ENCODE peak calls at places on chromosomes 5 and 9, in seven cellular contexts. L is hepatocyte, I is endothelial cell of umbilical vein, P is K562, M is neural progenitor cell, K is GM23248, W is PC-3. U is an unnamed sample.

GRCh38 chr9:3992924-3993323 is 306.9 kb downstream of the GLIS3 start:
- DNase-seq in L (peak), I (peak), P (no peak), M (no peak), K (peak), W (no peak), U (no peak)

GRCh38 chr9:89505795-89506385 is 8.0 kb upstream of the SEMA4D start:
- DNase-seq in L (no peak), I (peak), P (no peak), M (peak), K (no peak), W (no peak), U (no peak)

GRCh38 chr9:22817181-22817580 is 370.6 kb downstream of the DMRTA1 start:
- DNase-seq in L (no peak), I (no peak), P (no peak), M (no peak), K (peak), W (peak), U (no peak)

GRCh38 chr5:134227786-134228185 is 1.9 kb upstream of the PPP2CA start:
- DNase-seq in L (peak), I (no peak), P (no peak), M (no peak), K (no peak), W (no peak), U (no peak)

GRCh38 chr9:93254061-93254481 is 70.1 kb downstream of the WNK2 start:
- DNase-seq in L (no peak), I (no peak), P (no peak), M (no peak), K (no peak), W (no peak), U (no peak)

GRCh38 chr9:99076483-99077171 is 28.3 kb upstream of the TGFBR1 start:
- DNase-seq in L (no peak), I (no peak), P (peak), M (no peak), K (no peak), W (no peak), U (no peak)

GRCh38 chr9:137813651-137814415 is 63.7 kb upstream of the CACNA1B start:
- DNase-seq in L (no peak), I (no peak), P (no peak), M (no peak), K (no peak), W (no peak), U (no peak)

GRCh38 chr9:89359018-89359417 is 40.7 kb downstream of the SECISBP2 start:
- DNase-seq in L (no peak), I (peak), P (no peak), M (peak), K (no peak), W (no peak), U (no peak)

GRCh38 chr9:88991066-88992030 is at the start of gene S1PR3:
- DNase-seq in L (peak), I (peak), P (peak), M (peak), K (peak), W (peak), U (peak)

GRCh38 chr5:151094054-151094858 is 13.4 kb upstream of the TNIP1 start:
- DNase-seq in L (peak), I (no peak), P (no peak), M (no peak), K (peak), W (peak), U (no peak)

GRCh38 chr5:55773057-55773456 is 35.2 kb downstream of the DDX4 start:
- DNase-seq in L (no peak), I (no peak), P (no peak), M (no peak), K (no peak), W (peak), U (no peak)

GRCh38 chr5:71932131-71932635 is 175.1 kb upstream of the MAP1B start:
- DNase-seq in L (peak), I (no peak), P (no peak), M (no peak), K (peak), W (peak), U (no peak)

GRCh38 chr5:4868140-4868735 is 271.9 kb upstream of the ADAMTS16 start:
- DNase-seq in L (peak), I (no peak), P (peak), M (peak), K (peak), W (peak), U (peak)

GRCh38 chr9:72477862-72478564 is 43.4 kb upstream of the TMC1 start:
- DNase-seq in L (peak), I (peak), P (peak), M (no peak), K (peak), W (peak), U (peak)

GRCh38 chr9:135703726-135704125 is 1.7 kb downstream of the KCNT1 start:
- DNase-seq in L (peak), I (no peak), P (no peak), M (peak), K (peak), W (no peak), U (peak)

GRCh38 chr5:135150767-135151166 is 116.7 kb upstream of the PITX1 start:
- DNase-seq in L (no peak), I (no peak), P (no peak), M (no peak), K (no peak), W (no peak), U (no peak)

GRCh38 chr9:91047993-91048607 is 246.5 kb downstream of the SYK start:
- DNase-seq in L (no peak), I (peak), P (no peak), M (no peak), K (peak), W (peak), U (no peak)

GRCh38 chr9:105278751-105279150 is 34.3 kb downstream of the SLC44A1 start:
- DNase-seq in L (no peak), I (no peak), P (no peak), M (no peak), K (no peak), W (no peak), U (no peak)

GRCh38 chr5:139636975-139637408 is 11.2 kb upstream of the CXXC5 start:
- DNase-seq in L (peak), I (no peak), P (no peak), M (no peak), K (peak), W (peak), U (no peak)

GRCh38 chr9:35686222-35687203 is 3.2 kb downstream of the TPM2 start:
- DNase-seq in L (no peak), I (no peak), P (no peak), M (no peak), K (peak), W (no peak), U (no peak)

GRCh38 chr9:120713257-120714087 is 798 bp downstream of the MEGF9 start:
- DNase-seq in L (no peak), I (no peak), P (peak), M (peak), K (peak), W (peak), U (peak)

GRCh38 chr5:148723143-148723542 is 68.8 kb upstream of the HTR4 start:
- DNase-seq in L (no peak), I (no peak), P (no peak), M (no peak), K (no peak), W (no peak), U (no peak)

GRCh38 chr9:124264812-124265211 is 7.1 kb downstream of the NEK6 start:
- DNase-seq in L (no peak), I (no peak), P (no peak), M (no peak), K (no peak), W (no peak), U (no peak)

GRCh38 chr5:93145767-93146166 is 435.3 kb downstream of the NR2F1-AS1 start:
- DNase-seq in L (no peak), I (no peak), P (no peak), M (no peak), K (peak), W (peak), U (no peak)

GRCh38 chr9:113651896-113652295 is 188.4 kb downstream of the RGS3 start:
- DNase-seq in L (no peak), I (no peak), P (no peak), M (no peak), K (no peak), W (no peak), U (no peak)

GRCh38 chr5:158875272-158875679 is 224.4 kb downstream of the EBF1 start:
- DNase-seq in L (no peak), I (no peak), P (no peak), M (no peak), K (peak), W (peak), U (no peak)

GRCh38 chr9:102551346-102551745 is 443.8 kb upstream of the CYLC2 start:
- DNase-seq in L (no peak), I (no peak), P (no peak), M (no peak), K (no peak), W (no peak), U (no peak)

GRCh38 chr9:114450833-114451706 is 54.2 kb downstream of the WHRN start:
- DNase-seq in L (no peak), I (no peak), P (no peak), M (no peak), K (no peak), W (no peak), U (no peak)

GRCh38 chr5:125394661-125395280 is 648.3 kb upstream of the ZNF608 start:
- DNase-seq in L (no peak), I (no peak), P (no peak), M (no peak), K (no peak), W (peak), U (no peak)

GRCh38 chr9:129331772-129332512 is 153.9 kb upstream of the IER5L start:
- DNase-seq in L (no peak), I (no peak), P (no peak), M (no peak), K (no peak), W (no peak), U (no peak)

GRCh38 chr9:29285818-29286217 is 1712.5 kb upstream of the C9orf72 start:
- DNase-seq in L (no peak), I (no peak), P (no peak), M (peak), K (no peak), W (peak), U (peak)

GRCh38 chr9:2341956-2342355 is 279.6 kb upstream of the VLDLR start:
- DNase-seq in L (no peak), I (no peak), P (no peak), M (no peak), K (no peak), W (no peak), U (no peak)
- H2AFZ ChIP-seq in L (no peak), I (no peak), P (no peak), M (no peak), K (no peak), W (no peak), U (no peak)

DNA sequence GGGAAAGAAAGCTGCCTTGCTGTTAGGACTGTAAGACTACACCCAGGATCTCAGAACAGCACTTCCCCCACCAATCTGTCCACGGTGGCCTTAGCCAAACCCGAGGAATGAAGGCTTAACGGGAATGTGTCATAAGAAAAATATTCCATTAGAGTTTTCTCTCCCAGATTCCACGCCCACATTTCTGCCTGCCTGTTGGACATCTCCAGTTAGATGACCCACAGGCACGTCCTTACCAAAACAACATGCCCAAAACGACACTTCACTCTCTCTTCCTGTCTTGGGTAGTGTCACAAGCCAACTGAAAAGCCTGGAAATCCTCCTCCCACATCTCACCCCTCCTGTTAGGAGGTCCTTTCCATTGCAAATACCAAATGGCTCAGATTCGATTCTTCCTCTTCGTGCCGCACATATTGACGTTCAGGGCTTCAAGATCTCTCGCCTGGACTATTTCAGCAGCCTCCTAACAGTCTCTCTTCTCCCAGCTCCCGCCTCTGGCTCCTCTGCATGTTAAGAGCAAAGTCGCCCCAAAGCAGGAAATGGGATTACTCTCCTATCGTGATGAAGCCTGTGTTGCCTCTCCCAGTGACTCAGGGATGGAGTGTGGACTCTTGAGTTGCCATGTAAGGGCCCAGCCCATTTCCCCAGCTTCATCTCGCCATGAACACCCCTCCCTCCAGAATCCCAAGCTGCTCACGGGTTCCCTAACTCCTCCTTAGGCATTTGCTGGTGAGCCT is 159.3 kb downstream of the NR3C1 start:
- DNase-seq in L (peak), I (peak), P (no peak), M (no peak), K (peak), W (peak), U (no peak)
- H2AFZ ChIP-seq in L (no peak), I (peak), P (peak), M (no peak), K (peak), W (peak), U (no peak)

DNA sequence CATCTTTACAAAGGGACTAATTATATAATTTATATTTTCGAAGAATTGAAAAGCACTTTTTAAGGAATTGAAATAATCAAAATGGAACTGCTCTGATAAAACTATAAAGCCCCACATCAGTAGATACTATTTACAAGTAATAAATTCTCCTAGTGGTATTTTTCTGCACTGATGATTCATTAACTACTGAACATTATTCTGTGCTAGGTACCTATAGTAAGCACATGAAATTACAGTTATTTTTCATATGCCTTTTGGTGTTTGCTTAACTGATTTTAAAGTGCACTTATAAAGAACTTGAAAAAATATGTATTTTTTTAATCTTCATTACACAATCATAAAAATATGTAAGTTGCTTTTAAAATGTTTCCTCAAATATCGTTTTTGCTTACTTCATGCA is 123.0 kb downstream of the MAN2A1 start:
- DNase-seq in L (no peak), I (no peak), P (no peak), M (no peak), K (no peak), W (no peak), U (no peak)
- H2AFZ ChIP-seq in L (no peak), I (no peak), P (no peak), M (no peak), K (no peak), W (no peak), U (no peak)

GRCh38 chr9:127281887-127282286 is 17.3 kb downstream of the GARNL3 start:
- DNase-seq in L (no peak), I (no peak), P (no peak), M (no peak), K (no peak), W (no peak), U (no peak)

GRCh38 chr9:127280880-127281660 is 16.5 kb downstream of the GARNL3 start:
- DNase-seq in L (no peak), I (no peak), P (no peak), M (no peak), K (no peak), W (no peak), U (no peak)

GRCh38 chr9:127285957-127286356 is 21.4 kb downstream of the GARNL3 start:
- DNase-seq in L (no peak), I (no peak), P (no peak), M (no peak), K (no peak), W (no peak), U (no peak)

GRCh38 chr9:127282611-127283010 is 18.0 kb downstream of the GARNL3 start:
- DNase-seq in L (no peak), I (no peak), P (no peak), M (no peak), K (no peak), W (no peak), U (no peak)

DNA sequence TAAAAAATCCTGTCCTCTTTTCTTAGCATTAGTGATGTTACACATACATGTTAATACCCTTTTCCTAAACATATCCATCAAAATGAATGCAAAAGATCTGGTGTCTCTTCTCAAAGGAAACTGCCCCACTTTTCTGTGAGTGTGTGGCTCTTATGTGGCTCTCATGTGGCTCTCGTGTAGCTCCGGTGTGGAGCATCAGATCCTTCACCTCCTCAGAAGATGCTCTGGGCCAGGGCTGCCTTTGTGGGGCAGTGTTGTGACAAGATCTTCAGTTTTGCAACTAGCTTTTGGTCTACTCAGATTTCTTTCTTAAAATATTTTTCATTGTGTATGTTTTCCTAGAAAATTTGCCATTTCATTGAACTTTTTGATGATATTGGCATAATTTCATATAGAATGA is 19.3 kb downstream of the GARNL3 start:
- DNase-seq in L (peak), I (peak), P (no peak), M (peak), K (peak), W (peak), U (peak)
- H2AFZ ChIP-seq in L (no peak), I (no peak), P (no peak), M (no peak), K (no peak), W (no peak), U (no peak)

GRCh38 chr5:73155541-73156222 is 17.3 kb upstream of the TMEM174 start:
- DNase-seq in L (no peak), I (peak), P (no peak), M (peak), K (no peak), W (no peak), U (no peak)
- H2AFZ ChIP-seq in L (no peak), I (peak), P (no peak), M (no peak), K (no peak), W (no peak), U (peak)

DNA sequence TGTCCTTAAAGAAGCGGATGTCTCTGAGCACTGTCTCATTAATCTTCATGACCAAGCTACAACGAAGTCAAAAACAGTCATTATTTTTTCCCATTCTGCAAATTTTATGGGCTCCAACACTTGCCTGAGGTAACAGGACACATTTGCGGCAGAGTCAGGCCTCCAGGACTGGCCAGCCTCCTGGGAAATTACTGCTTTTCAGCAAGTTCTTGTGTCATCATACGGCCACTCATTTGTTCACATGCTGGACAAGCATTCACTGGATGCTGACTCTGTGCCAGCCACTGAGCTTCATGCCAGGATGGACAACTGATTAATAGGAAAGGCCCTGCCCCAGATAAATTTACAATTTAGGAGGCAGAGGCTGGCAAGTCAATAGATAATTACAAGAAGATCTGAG is 305.7 kb downstream of the ACTL7B start:
- DNase-seq in L (no peak), I (no peak), P (no peak), M (no peak), K (peak), W (no peak), U (no peak)
- H2AFZ ChIP-seq in L (no peak), I (no peak), P (no peak), M (no peak), K (no peak), W (no peak), U (no peak)